ENCODE peak calls at places on chromosomes 7 and 10, in six cellular contexts. D is HEK293T, F is heart right ventricle, K is T-cell, L is NCI-H345, Q is mucosa of gallbladder. S is an unnamed sample.

GRCh38 chr10:79067241-79068202 is 1.2 kb upstream of the ZMIZ1 start:
- DNase-seq in D (peak; percentile 80), K (peak; percentile 80), Q (peak; percentile 90), L (peak; percentile 82), F (peak; percentile 93), S (peak; percentile 96)

GRCh38 chr10:119412831-119413737 is 129.4 kb downstream of the RGS10 start:
- DNase-seq in L (no peak), F (no peak), Q (no peak), K (no peak), D (no peak), S (no peak)

GRCh38 chr10:76558586-76558985 is 1079.0 kb downstream of the KCNMA1 start:
- DNase-seq in D (no peak), Q (peak; percentile 60), L (no peak), F (no peak), K (no peak), S (no peak)

GRCh38 chr7:134845461-134845860 is 66.0 kb downstream of the CALD1 start:
- DNase-seq in L (no peak), F (no peak), D (peak; percentile 53), K (no peak), Q (no peak), S (no peak)

GRCh38 chr10:88033380-88033779 is 170.0 kb downstream of the PTEN start:
- DNase-seq in Q (no peak), K (no peak), D (no peak), L (no peak), F (no peak), S (no peak)

GRCh38 chr10:71443676-71444075 is 47.0 kb downstream of the CDH23 start:
- DNase-seq in D (no peak), F (no peak), L (no peak), Q (no peak), K (no peak), S (no peak)

GRCh38 chr10:110352930-110353243 is 48.2 kb upstream of the SMNDC1 start:
- DNase-seq in F (no peak), Q (no peak), L (no peak), D (no peak), K (no peak), S (no peak)

GRCh38 chr7:157481389-157481788 is 144.6 kb downstream of the DNAJB6 start:
- DNase-seq in F (no peak), Q (no peak), D (no peak), K (no peak), L (no peak), S (no peak)

GRCh38 chr7:16881809-16882208 is at the start of gene AGR3:
- DNase-seq in F (no peak), Q (peak; percentile 66), D (no peak), L (no peak), K (no peak), S (no peak)

GRCh38 chr7:76054129-76055120 is 6.5 kb downstream of the MDH2 start:
- DNase-seq in D (no peak), K (no peak), L (peak; percentile 8), F (no peak), Q (no peak), S (no peak)

GRCh38 chr10:80202934-80203834 is 2.2 kb downstream of the ANXA11 start:
- DNase-seq in Q (peak; percentile 73), K (peak; percentile 49), D (peak; percentile 56), F (peak; percentile 71), L (peak; percentile 57), S (peak; percentile 10)

GRCh38 chr10:96512997-96513685 is 585 bp downstream of the TLL2 start:
- DNase-seq in Q (no peak), F (peak; percentile 36), K (peak; percentile 29), L (peak; percentile 47), D (peak; percentile 14), S (no peak)

GRCh38 chr7:22090107-22090506 is 144.4 kb upstream of the CDCA7L start:
- DNase-seq in L (no peak), D (no peak), K (no peak), Q (no peak), F (no peak), S (no peak)

GRCh38 chr7:132773527-132773956 is 197.3 kb upstream of the PLXNA4 start:
- DNase-seq in L (no peak), K (no peak), Q (no peak), F (no peak), D (no peak), S (no peak)

GRCh38 chr10:62058476-62058875 is 157.0 kb downstream of the ARID5B start:
- DNase-seq in D (no peak), K (no peak), Q (no peak), L (no peak), F (no peak), S (no peak)

GRCh38 chr10:79383974-79384606 is 36.8 kb downstream of the PPIF start:
- DNase-seq in D (no peak), K (no peak), Q (peak; percentile 7), F (no peak), L (no peak), S (no peak)

GRCh38 chr10:113907166-113907565 is 52.7 kb downstream of the NHLRC2 start:
- DNase-seq in F (no peak), L (no peak), D (no peak), Q (no peak), K (no peak), S (no peak)

GRCh38 chr10:58502956-58503355 is 9.7 kb upstream of the BICC1 start:
- DNase-seq in D (no peak), K (no peak), L (no peak), Q (no peak), F (no peak), S (no peak)

GRCh38 chr7:4856336-4857056 is 5.3 kb downstream of the PAPOLB start:
- DNase-seq in F (no peak), D (no peak), K (no peak), L (no peak), Q (no peak), S (no peak)

GRCh38 chr10:51103818-51104217 is 29.5 kb downstream of the PRKG1 start:
- DNase-seq in L (no peak), D (no peak), F (no peak), K (no peak), Q (no peak), S (no peak)

GRCh38 chr7:1897861-1898627 is 228.0 kb downstream of the ELFN1 start:
- DNase-seq in K (no peak), F (no peak), Q (no peak), D (no peak), L (no peak), S (no peak)